ENCODE peak calls at places on chromosomes 3 and 15, in eight cellular contexts. S is hepatocyte; Z is psoas muscle; P is heart right ventricle; O is CD4-positive, CD25-positive, alpha-beta regulatory T cell; R is suprapubic skin; E is tibial nerve; G is naive thymus-derived CD4-positive, alpha-beta T cell. L is an unnamed sample. For H3K27me3 and H3K36me3, the result is how much of the 10 kb centered on the place peaks cover.

GRCh38 chr3:148101061-148101460 is 596.6 kb upstream of the AGTR1 start:
- DNase-seq in S (no peak), Z (no peak), P (no peak), O (no peak), R (no peak), E (no peak), G (no peak), L (no peak)

GRCh38 chr3:189446959-189447560 is 184.1 kb upstream of the TP63 start:
- DNase-seq in S (no peak), Z (no peak), P (no peak), O (no peak), R (no peak), E (no peak), G (no peak), L (no peak)

GRCh38 chr15:73983211-73983727 is 8.8 kb downstream of the STOML1 start:
- DNase-seq in S (peak), Z (peak), P (peak), O (no peak), R (peak), E (no peak), G (no peak), L (no peak)

GRCh38 chr15:51726302-51727073 is 11.0 kb downstream of the LYSMD2 start:
- DNase-seq in S (peak), Z (peak), P (peak), O (no peak), R (no peak), E (no peak), G (no peak), L (peak)

GRCh38 chr3:194205675-194206133 is 69.8 kb downstream of the HES1 start:
- DNase-seq in S (no peak), Z (no peak), P (no peak), O (no peak), R (no peak), E (no peak), G (peak), L (peak)

GRCh38 chr3:162166543-162166942 is 669.9 kb downstream of the OTOL1 start:
- DNase-seq in S (no peak), Z (no peak), P (no peak), O (no peak), R (no peak), E (no peak), G (no peak), L (no peak)

GRCh38 chr15:48845123-48845522 is 32.8 kb upstream of the EID1 start:
- DNase-seq in S (no peak), Z (no peak), P (no peak), O (no peak), R (no peak), E (no peak), G (no peak), L (no peak)

GRCh38 chr3:169659096-169659521 is 4.4 kb downstream of the MECOM start:
- DNase-seq in S (no peak), Z (no peak), P (peak), O (no peak), R (no peak), E (no peak), G (no peak), L (peak)

GRCh38 chr3:153242900-153243299 is 80.9 kb downstream of the RAP2B start:
- DNase-seq in S (no peak), Z (no peak), P (no peak), O (no peak), R (no peak), E (no peak), G (no peak), L (no peak)

GRCh38 chr15:98960555-98961050 is 47.0 kb downstream of the PGPEP1L start:
- DNase-seq in S (no peak), Z (no peak), P (no peak), O (no peak), R (peak), E (no peak), G (no peak), L (no peak)

GRCh38 chr15:44427756-44428724 is 611 bp downstream of the CTDSPL2 start:
- DNase-seq in S (peak), Z (no peak), P (no peak), O (peak), R (no peak), E (no peak), G (no peak), L (no peak)

GRCh38 chr3:72102057-72102711 is 317.2 kb upstream of the PROK2 start:
- DNase-seq in S (no peak), Z (no peak), P (peak), O (no peak), R (no peak), E (no peak), G (no peak), L (no peak)

GRCh38 chr15:74845581-74845980 is 2.6 kb upstream of the ULK3 start:
- DNase-seq in S (no peak), Z (no peak), P (no peak), O (peak), R (no peak), E (no peak), G (no peak), L (no peak)

GRCh38 chr15:72306211-72306785 is 13.7 kb downstream of the CELF6 start:
- DNase-seq in S (no peak), Z (no peak), P (no peak), O (peak), R (peak), E (no peak), G (peak), L (peak)

GRCh38 chr15:90268415-90268814 is 2.9 kb downstream of the NGRN start:
- DNase-seq in S (no peak), Z (no peak), P (no peak), O (no peak), R (no peak), E (no peak), G (no peak), L (peak)

GRCh38 chr3:12591456-12591855 is 34.6 kb downstream of the MKRN2 start:
- DNase-seq in S (no peak), Z (no peak), P (no peak), O (no peak), R (no peak), E (no peak), G (no peak), L (no peak)

GRCh38 chr3:33401781-33402180 is 38.4 kb downstream of the UBP1 start:
- DNase-seq in S (no peak), Z (no peak), P (no peak), O (no peak), R (no peak), E (no peak), G (no peak), L (no peak)

GRCh38 chr3:184603156-184604030 is 41.8 kb downstream of the EPHB3 start:
- DNase-seq in S (no peak), Z (no peak), P (no peak), O (no peak), R (no peak), E (no peak), G (no peak), L (peak)
- H3K27me3 ChIP-seq in S (under half), Z (under half), P (under half), O (under half), R (under half), E (under half), G (under half), L (half or more)

GRCh38 chr3:191259486-191259885 is 60.4 kb downstream of the OSTN start:
- DNase-seq in S (no peak), Z (no peak), P (no peak), O (no peak), R (no peak), E (no peak), G (no peak), L (no peak)
- H3K4me3 ChIP-seq in S (no peak), Z (no peak), P (no peak), O (no peak), R (peak), E (no peak), G (no peak), L (no peak)

GRCh38 chr3:128084675-128085021 is 32.4 kb downstream of the SEC61A1 start:
- DNase-seq in S (no peak), Z (no peak), P (no peak), O (no peak), R (no peak), E (no peak), G (no peak), L (no peak)
- H3K36me3 ChIP-seq in S (under half), Z (under half), P (under half), O (half or more), R (under half), E (under half), G (under half), L (under half)

GRCh38 chr15:96332854-96333193 is 2.3 kb downstream of the NR2F2 start:
- DNase-seq in S (no peak), Z (no peak), P (no peak), O (no peak), R (no peak), E (no peak), G (no peak), L (no peak)

GRCh38 chr15:96331942-96332853 is 1.7 kb downstream of the NR2F2 start:
- DNase-seq in S (peak), Z (peak), P (no peak), O (no peak), R (no peak), E (peak), G (no peak), L (peak)

GRCh38 chr15:96334705-96335428 is 4.4 kb downstream of the NR2F2 start:
- DNase-seq in S (no peak), Z (no peak), P (no peak), O (no peak), R (no peak), E (peak), G (no peak), L (no peak)

GRCh38 chr15:96334017-96334704 is 3.7 kb downstream of the NR2F2 start:
- DNase-seq in S (no peak), Z (no peak), P (no peak), O (no peak), R (no peak), E (peak), G (no peak), L (peak)

GRCh38 chr15:96333194-96334016 is 2.9 kb downstream of the NR2F2 start:
- DNase-seq in S (peak), Z (peak), P (no peak), O (no peak), R (no peak), E (peak), G (no peak), L (peak)
- H3K27me3 ChIP-seq in S (under half), Z (under half), P (under half), O (under half), R (under half), E (under half), G (under half), L (half or more)

DNA sequence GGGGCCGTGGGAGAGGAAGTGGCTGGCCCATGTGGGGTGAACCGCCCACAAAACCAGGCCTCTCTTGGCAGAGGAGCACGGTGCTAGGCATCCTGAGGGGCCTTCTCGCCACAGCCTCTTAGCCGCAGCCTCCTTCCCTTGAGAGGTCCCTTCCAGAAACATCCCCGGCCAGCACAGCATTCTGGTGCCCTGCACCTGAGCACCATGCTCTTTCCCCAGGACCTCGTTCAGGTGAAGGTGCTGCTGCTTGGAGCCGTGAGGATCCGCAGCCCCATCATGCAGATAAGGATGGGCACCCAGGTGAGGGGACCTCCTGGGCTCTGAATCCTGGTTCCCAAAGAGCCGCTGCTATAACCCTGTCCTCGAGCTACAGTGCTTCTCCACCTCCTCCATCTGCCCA is 11.1 kb upstream of the TXNRD3 start:
- DNase-seq in S (no peak), Z (no peak), P (no peak), O (no peak), R (no peak), E (no peak), G (no peak), L (no peak)
- H3K4me3 ChIP-seq in S (no peak), Z (no peak), P (no peak), O (no peak), R (no peak), E (no peak), G (no peak), L (no peak)

DNA sequence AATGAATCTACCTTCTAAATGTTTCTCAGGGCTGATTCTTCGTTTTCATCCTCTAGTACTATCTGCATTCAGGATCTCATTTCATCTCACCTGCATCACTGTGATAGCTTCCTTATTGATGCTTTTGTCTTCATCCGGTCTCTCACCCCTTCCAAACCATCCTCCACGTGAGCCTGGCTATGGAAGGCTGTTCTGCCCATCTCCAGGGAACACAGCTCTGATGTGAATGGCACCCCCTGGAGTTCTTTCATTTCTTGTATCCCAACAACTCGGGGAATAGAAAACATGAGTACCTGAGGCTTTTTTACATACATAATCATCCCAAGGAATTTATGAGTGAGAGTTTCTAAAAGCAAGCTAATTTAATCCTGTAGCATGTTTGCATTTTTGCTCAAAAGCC is 8.8 kb upstream of the DPPA4 start:
- DNase-seq in S (no peak), Z (no peak), P (no peak), O (no peak), R (no peak), E (no peak), G (no peak), L (peak)
- H3K36me3 ChIP-seq in S (under half), Z (under half), P (under half), O (under half), R (under half), E (under half), G (under half), L (under half)

GRCh38 chr15:45546789-45547188 is 24.2 kb upstream of the SLC30A4 start:
- DNase-seq in S (no peak), Z (no peak), P (no peak), O (no peak), R (no peak), E (no peak), G (no peak), L (no peak)

GRCh38 chr15:45549831-45550230 is 27.3 kb upstream of the SLC30A4 start:
- DNase-seq in S (no peak), Z (no peak), P (no peak), O (no peak), R (no peak), E (no peak), G (no peak), L (no peak)

GRCh38 chr15:45550436-45550835 is 27.9 kb upstream of the SLC30A4 start:
- DNase-seq in S (no peak), Z (no peak), P (no peak), O (no peak), R (no peak), E (no peak), G (no peak), L (no peak)

GRCh38 chr15:45551691-45552090 is 29.1 kb upstream of the SLC30A4 start:
- DNase-seq in S (no peak), Z (no peak), P (no peak), O (no peak), R (no peak), E (no peak), G (no peak), L (no peak)

DNA sequence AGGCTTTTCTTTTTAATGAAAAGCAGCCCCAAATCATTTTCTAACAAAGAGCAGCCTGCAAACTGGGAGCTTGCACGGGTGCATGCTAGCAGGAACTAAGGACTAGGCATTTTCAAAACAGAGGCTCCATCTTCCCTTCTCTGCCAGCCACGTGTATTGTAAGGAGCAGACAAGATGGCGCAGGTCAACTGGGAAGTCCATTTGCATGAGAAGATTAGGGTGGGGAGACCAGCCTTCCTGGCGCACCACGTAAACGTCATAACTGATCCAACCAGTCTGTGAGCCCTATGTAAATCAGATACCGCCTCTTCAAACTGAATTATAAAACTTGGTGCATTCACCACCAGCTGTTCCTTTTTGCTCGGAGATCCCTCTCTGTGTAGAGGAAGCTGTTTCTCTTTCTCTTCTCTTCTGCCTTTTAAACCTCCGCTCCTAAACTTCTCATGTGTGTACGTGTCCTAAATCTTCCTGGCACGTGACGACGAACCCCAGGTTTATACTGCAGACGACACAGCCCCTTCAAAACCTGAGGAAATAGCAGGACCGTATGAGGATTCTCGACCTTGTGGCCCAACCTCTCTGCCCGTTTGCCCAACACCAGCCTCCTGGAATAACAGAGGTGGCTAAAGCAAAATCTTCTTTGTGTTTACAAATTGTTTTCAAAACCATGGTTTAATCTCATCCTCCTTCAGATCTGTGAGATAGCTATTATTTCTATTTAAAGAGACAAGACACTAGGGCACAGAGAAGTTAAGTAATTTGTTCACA is 26.4 kb upstream of the SLC30A4 start:
- DNase-seq in S (no peak), Z (no peak), P (no peak), O (no peak), R (no peak), E (no peak), G (no peak), L (no peak)
- H3K27me3 ChIP-seq in S (under half), Z (under half), P (under half), O (under half), R (under half), E (under half), G (under half), L (under half)

GRCh38 chr3:62371735-62372591 is 1.4 kb downstream of the FEZF2 start:
- DNase-seq in S (no peak), Z (no peak), P (no peak), O (no peak), R (no peak), E (no peak), G (no peak), L (peak)

GRCh38 chr3:62371032-62371734 is 2.2 kb downstream of the FEZF2 start:
- DNase-seq in S (no peak), Z (no peak), P (no peak), O (no peak), R (no peak), E (no peak), G (no peak), L (peak)

GRCh38 chr3:62373215-62373614 is at the start of gene FEZF2:
- DNase-seq in S (no peak), Z (no peak), P (no peak), O (no peak), R (no peak), E (no peak), G (no peak), L (peak)

GRCh38 chr3:62373714-62374333 is 474 bp upstream of the FEZF2 start:
- DNase-seq in S (no peak), Z (no peak), P (no peak), O (no peak), R (no peak), E (no peak), G (no peak), L (peak)

GRCh38 chr3:62372621-62373041 is 719 bp downstream of the FEZF2 start:
- DNase-seq in S (no peak), Z (no peak), P (no peak), O (no peak), R (no peak), E (no peak), G (no peak), L (peak)
- H3K4me3 ChIP-seq in S (no peak), Z (peak), P (no peak), O (no peak), R (peak), E (no peak), G (no peak), L (peak)

DNA sequence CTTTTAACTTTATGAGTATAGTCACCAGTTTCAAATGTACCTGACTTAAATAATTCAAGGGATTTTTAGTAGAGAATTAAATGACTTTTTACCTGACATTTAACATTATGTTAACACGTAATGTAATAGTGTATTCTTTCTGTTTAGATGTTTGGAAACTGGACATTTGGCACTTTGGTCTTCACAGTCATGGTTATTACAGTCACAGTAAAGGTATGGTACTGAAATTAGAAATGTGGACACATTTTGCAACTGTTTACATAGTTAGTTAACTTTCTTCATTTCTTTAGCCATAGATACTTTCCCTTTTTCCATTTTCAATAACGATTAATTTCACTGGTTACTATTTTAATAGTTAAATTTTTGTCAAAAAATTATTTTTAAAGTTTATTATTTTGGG is 83.8 kb downstream of the DCUN1D1 start:
- DNase-seq in S (no peak), Z (no peak), P (no peak), O (no peak), R (no peak), E (no peak), G (no peak), L (no peak)
- H3K36me3 ChIP-seq in S (under half), Z (under half), P (half or more), O (half or more), R (under half), E (under half), G (under half), L (under half)

GRCh38 chr3:10709110-10709781 is 106.8 kb upstream of the SLC6A11 start:
- DNase-seq in S (no peak), Z (no peak), P (no peak), O (no peak), R (no peak), E (no peak), G (no peak), L (peak)

GRCh38 chr3:10707984-10708868 is 107.8 kb upstream of the SLC6A11 start:
- DNase-seq in S (no peak), Z (no peak), P (no peak), O (no peak), R (no peak), E (no peak), G (no peak), L (peak)

GRCh38 chr3:10703875-10704274 is 112.2 kb upstream of the SLC6A11 start:
- DNase-seq in S (no peak), Z (no peak), P (no peak), O (no peak), R (no peak), E (no peak), G (no peak), L (peak)

GRCh38 chr3:10707089-10707983 is 108.7 kb upstream of the SLC6A11 start:
- DNase-seq in S (no peak), Z (no peak), P (no peak), O (no peak), R (no peak), E (no peak), G (no peak), L (peak)

GRCh38 chr3:10706156-10707088 is 109.6 kb upstream of the SLC6A11 start:
- DNase-seq in S (no peak), Z (no peak), P (no peak), O (no peak), R (no peak), E (no peak), G (no peak), L (peak)
- H3K27me3 ChIP-seq in S (half or more), Z (under half), P (half or more), O (under half), R (half or more), E (under half), G (under half), L (under half)